ENCODE peak calls at places on chromosome 1, in nine cellular contexts. One of them, this sample, is unnamed.

GRCh38 chr1:162079023-162079422 is 9.5 kb downstream of the NOS1AP start:
- DNase-seq in lower leg skin: no peak
- DNase-seq in ELF-1: no peak
- DNase-seq in KBM-7: no peak
- DNase-seq in H1: no peak
- DNase-seq in CD8-positive, alpha-beta memory T cell: no peak
- DNase-seq in Caki2: no peak
- DNase-seq in stimulated activated CD4-positive, alpha-beta T cell treated with anti-CD3 and anti-CD28 coated beads, Interleukin-1b, Interleukin-23, amount 100 ng/mL, for 1 hour: no peak
- DNase-seq in heart right ventricle: no peak
- DNase-seq in this sample: no peak

GRCh38 chr1:47388548-47389238 is 27.4 kb upstream of the FOXE3 start:
- DNase-seq in lower leg skin: peak; percentile 87
- DNase-seq in ELF-1: peak; percentile 87
- DNase-seq in KBM-7: peak; percentile 77
- DNase-seq in H1: peak; percentile 46
- DNase-seq in CD8-positive, alpha-beta memory T cell: peak; percentile 7
- DNase-seq in Caki2: peak; percentile 52
- DNase-seq in stimulated activated CD4-positive, alpha-beta T cell treated with anti-CD3 and anti-CD28 coated beads, Interleukin-1b, Interleukin-23, amount 100 ng/mL, for 1 hour: no peak
- DNase-seq in heart right ventricle: peak; percentile 25
- DNase-seq in this sample: peak; percentile 49

GRCh38 chr1:17633654-17634053 is 94.2 kb downstream of the ARHGEF10L start:
- DNase-seq in lower leg skin: no peak
- DNase-seq in ELF-1: no peak
- DNase-seq in KBM-7: no peak
- DNase-seq in H1: no peak
- DNase-seq in CD8-positive, alpha-beta memory T cell: no peak
- DNase-seq in Caki2: peak; percentile 38
- DNase-seq in stimulated activated CD4-positive, alpha-beta T cell treated with anti-CD3 and anti-CD28 coated beads, Interleukin-1b, Interleukin-23, amount 100 ng/mL, for 1 hour: no peak
- DNase-seq in heart right ventricle: no peak
- DNase-seq in this sample: no peak

GRCh38 chr1:232057217-232057895 is 430.8 kb downstream of the DISC1 start:
- DNase-seq in lower leg skin: no peak
- DNase-seq in ELF-1: no peak
- DNase-seq in KBM-7: no peak
- DNase-seq in H1: no peak
- DNase-seq in CD8-positive, alpha-beta memory T cell: no peak
- DNase-seq in Caki2: no peak
- DNase-seq in stimulated activated CD4-positive, alpha-beta T cell treated with anti-CD3 and anti-CD28 coated beads, Interleukin-1b, Interleukin-23, amount 100 ng/mL, for 1 hour: no peak
- DNase-seq in heart right ventricle: no peak
- DNase-seq in this sample: no peak

GRCh38 chr1:38297852-38298251 is 251.3 kb upstream of the POU3F1 start:
- DNase-seq in lower leg skin: no peak
- DNase-seq in ELF-1: no peak
- DNase-seq in KBM-7: no peak
- DNase-seq in H1: no peak
- DNase-seq in CD8-positive, alpha-beta memory T cell: no peak
- DNase-seq in Caki2: no peak
- DNase-seq in stimulated activated CD4-positive, alpha-beta T cell treated with anti-CD3 and anti-CD28 coated beads, Interleukin-1b, Interleukin-23, amount 100 ng/mL, for 1 hour: no peak
- DNase-seq in heart right ventricle: no peak
- DNase-seq in this sample: no peak

GRCh38 chr1:193031431-193031830 is 27.7 kb downstream of the UCHL5 start:
- DNase-seq in lower leg skin: no peak
- DNase-seq in ELF-1: no peak
- DNase-seq in KBM-7: peak; percentile 19
- DNase-seq in H1: no peak
- DNase-seq in CD8-positive, alpha-beta memory T cell: no peak
- DNase-seq in Caki2: no peak
- DNase-seq in stimulated activated CD4-positive, alpha-beta T cell treated with anti-CD3 and anti-CD28 coated beads, Interleukin-1b, Interleukin-23, amount 100 ng/mL, for 1 hour: no peak
- DNase-seq in heart right ventricle: no peak
- DNase-seq in this sample: no peak

GRCh38 chr1:67719329-67720196 is 34.6 kb downstream of the GADD45A start:
- DNase-seq in lower leg skin: no peak
- DNase-seq in ELF-1: no peak
- DNase-seq in KBM-7: no peak
- DNase-seq in H1: no peak
- DNase-seq in CD8-positive, alpha-beta memory T cell: no peak
- DNase-seq in Caki2: no peak
- DNase-seq in stimulated activated CD4-positive, alpha-beta T cell treated with anti-CD3 and anti-CD28 coated beads, Interleukin-1b, Interleukin-23, amount 100 ng/mL, for 1 hour: no peak
- DNase-seq in heart right ventricle: no peak
- DNase-seq in this sample: no peak

GRCh38 chr1:27686223-27686990 is 14.4 kb upstream of the IFI6 start:
- DNase-seq in lower leg skin: no peak
- DNase-seq in ELF-1: peak; percentile 88
- DNase-seq in KBM-7: no peak
- DNase-seq in H1: no peak
- DNase-seq in CD8-positive, alpha-beta memory T cell: no peak
- DNase-seq in Caki2: no peak
- DNase-seq in stimulated activated CD4-positive, alpha-beta T cell treated with anti-CD3 and anti-CD28 coated beads, Interleukin-1b, Interleukin-23, amount 100 ng/mL, for 1 hour: no peak
- DNase-seq in heart right ventricle: no peak
- DNase-seq in this sample: no peak

GRCh38 chr1:52534928-52535764 is 17.7 kb downstream of the TUT4 start:
- DNase-seq in lower leg skin: no peak
- DNase-seq in ELF-1: no peak
- DNase-seq in KBM-7: no peak
- DNase-seq in H1: no peak
- DNase-seq in CD8-positive, alpha-beta memory T cell: no peak
- DNase-seq in Caki2: no peak
- DNase-seq in stimulated activated CD4-positive, alpha-beta T cell treated with anti-CD3 and anti-CD28 coated beads, Interleukin-1b, Interleukin-23, amount 100 ng/mL, for 1 hour: no peak
- DNase-seq in heart right ventricle: no peak
- DNase-seq in this sample: no peak

GRCh38 chr1:199020904-199021303 is 382.1 kb downstream of the PTPRC start:
- DNase-seq in lower leg skin: no peak
- DNase-seq in ELF-1: no peak
- DNase-seq in KBM-7: peak; percentile 75
- DNase-seq in H1: no peak
- DNase-seq in CD8-positive, alpha-beta memory T cell: no peak
- DNase-seq in Caki2: no peak
- DNase-seq in stimulated activated CD4-positive, alpha-beta T cell treated with anti-CD3 and anti-CD28 coated beads, Interleukin-1b, Interleukin-23, amount 100 ng/mL, for 1 hour: no peak
- DNase-seq in heart right ventricle: no peak
- DNase-seq in this sample: no peak

GRCh38 chr1:53807916-53808315 is 30.2 kb downstream of the NDC1 start:
- DNase-seq in lower leg skin: no peak
- DNase-seq in ELF-1: no peak
- DNase-seq in KBM-7: no peak
- DNase-seq in H1: no peak
- DNase-seq in CD8-positive, alpha-beta memory T cell: no peak
- DNase-seq in Caki2: no peak
- DNase-seq in stimulated activated CD4-positive, alpha-beta T cell treated with anti-CD3 and anti-CD28 coated beads, Interleukin-1b, Interleukin-23, amount 100 ng/mL, for 1 hour: no peak
- DNase-seq in heart right ventricle: no peak
- DNase-seq in this sample: no peak

GRCh38 chr1:8495928-8496401 is 178.1 kb downstream of the SLC45A1 start:
- DNase-seq in lower leg skin: no peak
- DNase-seq in ELF-1: no peak
- DNase-seq in KBM-7: no peak
- DNase-seq in H1: no peak
- DNase-seq in CD8-positive, alpha-beta memory T cell: no peak
- DNase-seq in Caki2: peak; percentile 46
- DNase-seq in stimulated activated CD4-positive, alpha-beta T cell treated with anti-CD3 and anti-CD28 coated beads, Interleukin-1b, Interleukin-23, amount 100 ng/mL, for 1 hour: no peak
- DNase-seq in heart right ventricle: no peak
- DNase-seq in this sample: no peak

GRCh38 chr1:61056674-61057439 is 25.5 kb upstream of the NFIA start:
- DNase-seq in lower leg skin: peak; percentile 90
- DNase-seq in ELF-1: peak; percentile 27
- DNase-seq in KBM-7: no peak
- DNase-seq in H1: no peak
- DNase-seq in CD8-positive, alpha-beta memory T cell: peak; percentile 32
- DNase-seq in Caki2: peak; percentile 46
- DNase-seq in stimulated activated CD4-positive, alpha-beta T cell treated with anti-CD3 and anti-CD28 coated beads, Interleukin-1b, Interleukin-23, amount 100 ng/mL, for 1 hour: no peak
- DNase-seq in heart right ventricle: peak; percentile 60
- DNase-seq in this sample: no peak

GRCh38 chr1:37515185-37516034 is 844 bp upstream of the MEAF6 start:
- DNase-seq in lower leg skin: no peak
- DNase-seq in ELF-1: no peak
- DNase-seq in KBM-7: no peak
- DNase-seq in H1: no peak
- DNase-seq in CD8-positive, alpha-beta memory T cell: no peak
- DNase-seq in Caki2: no peak
- DNase-seq in stimulated activated CD4-positive, alpha-beta T cell treated with anti-CD3 and anti-CD28 coated beads, Interleukin-1b, Interleukin-23, amount 100 ng/mL, for 1 hour: no peak
- DNase-seq in heart right ventricle: no peak
- DNase-seq in this sample: no peak

GRCh38 chr1:215104283-215104682 is 21.7 kb downstream of the KCNK2 start:
- DNase-seq in lower leg skin: no peak
- DNase-seq in ELF-1: no peak
- DNase-seq in KBM-7: no peak
- DNase-seq in H1: no peak
- DNase-seq in CD8-positive, alpha-beta memory T cell: no peak
- DNase-seq in Caki2: no peak
- DNase-seq in stimulated activated CD4-positive, alpha-beta T cell treated with anti-CD3 and anti-CD28 coated beads, Interleukin-1b, Interleukin-23, amount 100 ng/mL, for 1 hour: no peak
- DNase-seq in heart right ventricle: no peak
- DNase-seq in this sample: no peak

GRCh38 chr1:83508485-83509151 is 490.3 kb downstream of the TTLL7 start:
- DNase-seq in lower leg skin: no peak
- DNase-seq in ELF-1: peak; percentile 53
- DNase-seq in KBM-7: peak; percentile 45
- DNase-seq in H1: no peak
- DNase-seq in CD8-positive, alpha-beta memory T cell: no peak
- DNase-seq in Caki2: no peak
- DNase-seq in stimulated activated CD4-positive, alpha-beta T cell treated with anti-CD3 and anti-CD28 coated beads, Interleukin-1b, Interleukin-23, amount 100 ng/mL, for 1 hour: peak; percentile 2
- DNase-seq in heart right ventricle: no peak
- DNase-seq in this sample: no peak

GRCh38 chr1:66704177-66704880 is 47.9 kb upstream of the DYNLT5 start:
- DNase-seq in lower leg skin: no peak
- DNase-seq in ELF-1: no peak
- DNase-seq in KBM-7: no peak
- DNase-seq in H1: no peak
- DNase-seq in CD8-positive, alpha-beta memory T cell: no peak
- DNase-seq in Caki2: no peak
- DNase-seq in stimulated activated CD4-positive, alpha-beta T cell treated with anti-CD3 and anti-CD28 coated beads, Interleukin-1b, Interleukin-23, amount 100 ng/mL, for 1 hour: no peak
- DNase-seq in heart right ventricle: no peak
- DNase-seq in this sample: no peak

This sample was measured in omental fat pad.